ENCODE peak calls at places on chromosomes 1 and 21, in eight cellular contexts. F is heart left ventricle; Y is CD4-positive, alpha-beta memory T cell; L is fibroblast of lung; G is A673; N is mesendoderm; W is esophagus muscularis mucosa; E is WERI-Rb-1. V is an unnamed sample.

GRCh38 chr1:2145946-2146835 is 48.4 kb downstream of the FAAP20 start:
- DNase-seq in E (no peak), W (no peak), L (no peak), Y (peak), F (peak), N (no peak), G (no peak), V (no peak)

GRCh38 chr1:14369526-14370213 is 228.8 kb upstream of the KAZN start:
- DNase-seq in E (no peak), W (no peak), N (no peak), G (no peak), F (no peak), Y (no peak), L (no peak), V (no peak)

GRCh38 chr1:66641851-66642473 is 108.0 kb downstream of the SGIP1 start:
- DNase-seq in E (no peak), N (peak), L (no peak), G (no peak), F (no peak), Y (no peak), W (no peak), V (no peak)

GRCh38 chr1:159077657-159077961 is 1.0 kb upstream of the AIM2 start:
- DNase-seq in L (no peak), Y (no peak), N (no peak), E (no peak), G (no peak), W (no peak), F (no peak), V (no peak)

GRCh38 chr1:202856034-202856433 is 32.9 kb downstream of the RABIF start:
- DNase-seq in G (no peak), E (no peak), L (no peak), F (no peak), N (no peak), W (no peak), Y (no peak), V (no peak)

GRCh38 chr1:91582431-91582921 is 81.8 kb downstream of the CDC7 start:
- DNase-seq in F (no peak), E (no peak), Y (no peak), G (no peak), W (peak), L (peak), N (no peak), V (no peak)

GRCh38 chr21:31557421-31557955 is 102.0 kb upstream of the SOD1 start:
- DNase-seq in W (no peak), L (no peak), E (peak), F (no peak), Y (peak), N (peak), G (no peak), V (no peak)

GRCh38 chr1:214846971-214847810 is 235.3 kb upstream of the KCNK2 start:
- DNase-seq in E (no peak), G (no peak), F (no peak), N (no peak), Y (no peak), W (no peak), L (no peak), V (no peak)

GRCh38 chr1:112743174-112744018 is 28.3 kb upstream of the PPM1J start:
- DNase-seq in N (peak), F (no peak), E (no peak), G (no peak), W (no peak), L (no peak), Y (no peak), V (no peak)

GRCh38 chr1:238675241-238675640 is 711.1 kb upstream of the CHRM3 start:
- DNase-seq in E (no peak), G (peak), W (no peak), L (no peak), F (no peak), N (no peak), Y (no peak), V (no peak)

GRCh38 chr1:185813401-185813979 is 79.3 kb downstream of the HMCN1 start:
- DNase-seq in G (peak), E (no peak), N (peak), W (no peak), L (peak), F (no peak), Y (peak), V (no peak)

GRCh38 chr1:39500862-39501389 is 9.5 kb downstream of the BMP8A start:
- DNase-seq in F (no peak), E (no peak), G (no peak), W (no peak), N (no peak), Y (no peak), L (no peak), V (no peak)

GRCh38 chr1:202186327-202186726 is 7.3 kb upstream of the LGR6 start:
- DNase-seq in E (no peak), Y (no peak), L (no peak), G (no peak), F (peak), N (no peak), W (no peak), V (no peak)

GRCh38 chr1:200034821-200035396 is 7.4 kb downstream of the NR5A2 start:
- DNase-seq in L (peak), N (peak), Y (no peak), W (no peak), G (peak), F (no peak), E (no peak), V (no peak)

GRCh38 chr1:20588634-20589225 is at the start of gene CDA:
- DNase-seq in E (no peak), Y (no peak), L (no peak), W (no peak), G (no peak), F (peak), N (peak), V (peak)

GRCh38 chr1:172637522-172637921 is 21.4 kb upstream of the FASLG start:
- DNase-seq in L (peak), E (no peak), N (peak), Y (no peak), W (no peak), G (peak), F (no peak), V (no peak)

GRCh38 chr1:86872086-86872485 is 41.8 kb downstream of the SELENOF start:
- DNase-seq in F (no peak), W (no peak), E (no peak), L (peak), G (no peak), Y (no peak), N (no peak), V (no peak)

GRCh38 chr1:154956557-154956956 is 658 bp upstream of the PBXIP1 start:
- DNase-seq in W (no peak), Y (no peak), F (peak), N (peak), G (no peak), E (peak), L (no peak), V (no peak)

GRCh38 chr1:5933676-5934057 is 58.6 kb downstream of the NPHP4 start:
- DNase-seq in F (no peak), N (no peak), G (peak), W (no peak), Y (no peak), E (no peak), L (peak), V (no peak)

GRCh38 chr1:27161594-27161993 is 6.7 kb upstream of the SLC9A1 start:
- DNase-seq in L (no peak), N (no peak), F (no peak), G (no peak), E (no peak), W (no peak), Y (peak), V (no peak)

GRCh38 chr1:86503477-86504129 is 34.9 kb downstream of the CLCA1 start:
- DNase-seq in Y (no peak), W (no peak), N (peak), F (peak), E (peak), G (no peak), L (peak), V (peak)

GRCh38 chr1:27332536-27333281 is 9.1 kb upstream of the SYTL1 start:
- DNase-seq in E (peak), N (peak), G (peak), L (peak), F (peak), W (no peak), Y (peak), V (no peak)

GRCh38 chr1:103416681-103417318 is 108.7 kb upstream of the RNPC3 start:
- DNase-seq in Y (no peak), L (peak), F (no peak), N (no peak), G (no peak), E (no peak), W (no peak), V (no peak)

GRCh38 chr1:241957692-241958494 is at the start of gene BECN2:
- DNase-seq in W (no peak), G (no peak), L (no peak), F (no peak), Y (no peak), N (no peak), E (no peak), V (no peak)

GRCh38 chr1:58818075-58818474 is 34.2 kb upstream of the JUN start:
- DNase-seq in G (peak), N (no peak), E (no peak), Y (no peak), L (peak), F (no peak), W (no peak), V (no peak)

GRCh38 chr1:228077565-228078330 is 4.8 kb upstream of the ARF1 start:
- DNase-seq in G (no peak), E (no peak), F (no peak), W (no peak), N (no peak), L (no peak), Y (no peak), V (no peak)

GRCh38 chr1:212432163-212432705 is 486 bp upstream of the NENF start:
- DNase-seq in Y (no peak), G (no peak), E (no peak), F (no peak), N (no peak), W (no peak), L (no peak), V (no peak)

GRCh38 chr1:212431656-212432055 is 1.1 kb upstream of the NENF start:
- DNase-seq in F (no peak), Y (no peak), E (no peak), G (no peak), W (no peak), N (no peak), L (no peak), V (no peak)

GRCh38 chr1:212432706-212433576 is at the start of gene NENF:
- DNase-seq in F (peak), N (peak), Y (peak), L (peak), W (no peak), E (peak), G (peak), V (peak)

GRCh38 chr1:212430416-212430815 is 2.3 kb upstream of the NENF start:
- DNase-seq in F (no peak), L (peak), G (no peak), W (no peak), E (no peak), Y (no peak), N (no peak), V (no peak)

DNA sequence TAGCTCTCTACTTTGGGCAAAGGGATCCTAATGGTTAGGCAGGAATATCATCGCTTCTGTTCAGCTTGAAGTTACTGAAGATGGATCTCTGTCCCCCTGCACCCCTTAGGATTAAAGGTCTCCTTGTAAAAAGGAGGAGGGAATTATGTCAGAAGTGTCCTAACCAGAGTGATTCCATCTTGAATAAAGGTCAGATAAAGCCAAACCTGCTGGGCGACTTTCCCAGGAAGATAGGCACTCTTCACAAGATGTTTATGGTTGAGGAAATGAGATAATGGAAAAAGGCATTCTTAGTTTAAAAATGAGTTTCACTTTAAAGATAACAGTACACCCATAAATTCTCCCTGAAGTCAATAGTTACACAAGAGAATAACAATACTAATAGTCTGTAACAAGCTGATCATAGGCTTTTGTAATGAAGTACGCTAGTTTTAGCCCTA is 1.7 kb upstream of the NENF start:
- DNase-seq in Y (no peak), G (no peak), W (no peak), F (no peak), N (peak), E (no peak), L (no peak), V (no peak)
- H3K27ac ChIP-seq in Y (no peak), G (no peak), W (no peak), F (no peak), N (no peak), E (no peak), L (no peak), V (no peak)

GRCh38 chr1:110631836-110632620 is 25.9 kb upstream of the KCNA2 start:
- DNase-seq in G (no peak), N (no peak), L (no peak), Y (no peak), W (peak), E (no peak), F (no peak), V (no peak)

GRCh38 chr1:110635434-110635833 is 29.3 kb upstream of the KCNA2 start:
- DNase-seq in F (no peak), W (no peak), G (no peak), N (no peak), E (no peak), L (no peak), Y (no peak), V (no peak)

GRCh38 chr1:110633646-110634030 is 27.5 kb upstream of the KCNA2 start:
- DNase-seq in F (no peak), N (no peak), W (peak), E (no peak), Y (no peak), L (no peak), G (no peak), V (no peak)

GRCh38 chr1:110634455-110635281 is 28.5 kb upstream of the KCNA2 start:
- DNase-seq in E (no peak), W (peak), L (peak), F (peak), Y (peak), G (peak), N (no peak), V (peak)

GRCh38 chr1:110634086-110634454 is 27.9 kb upstream of the KCNA2 start:
- DNase-seq in Y (no peak), L (no peak), F (no peak), N (no peak), E (no peak), W (no peak), G (no peak), V (no peak)
- H3K4me3 ChIP-seq in Y (peak), L (no peak), F (no peak), N (no peak), E (no peak), W (no peak), G (no peak), V (no peak)

GRCh38 chr1:206924549-206925115 is 2.9 kb upstream of the FCMR start:
- DNase-seq in Y (no peak), F (no peak), N (no peak), W (no peak), E (no peak), G (no peak), L (no peak), V (no peak)
- H3K27ac ChIP-seq in Y (peak), F (no peak), N (no peak), W (no peak), E (no peak), G (no peak), L (no peak), V (no peak)

GRCh38 chr1:33348194-33348593 is 27.3 kb upstream of the A3GALT2 start:
- DNase-seq in L (peak), G (no peak), W (no peak), E (no peak), Y (no peak), F (no peak), N (peak), V (no peak)

GRCh38 chr1:33349081-33349759 is 28.3 kb upstream of the A3GALT2 start:
- DNase-seq in F (peak), N (no peak), Y (peak), L (peak), W (no peak), G (peak), E (peak), V (peak)

GRCh38 chr1:33347650-33347992 is 26.7 kb upstream of the A3GALT2 start:
- DNase-seq in Y (no peak), E (no peak), W (no peak), F (no peak), L (peak), N (no peak), G (no peak), V (peak)

GRCh38 chr1:33348676-33349080 is 27.8 kb upstream of the A3GALT2 start:
- DNase-seq in Y (peak), L (peak), N (no peak), G (no peak), W (no peak), F (no peak), E (no peak), V (no peak)

DNA sequence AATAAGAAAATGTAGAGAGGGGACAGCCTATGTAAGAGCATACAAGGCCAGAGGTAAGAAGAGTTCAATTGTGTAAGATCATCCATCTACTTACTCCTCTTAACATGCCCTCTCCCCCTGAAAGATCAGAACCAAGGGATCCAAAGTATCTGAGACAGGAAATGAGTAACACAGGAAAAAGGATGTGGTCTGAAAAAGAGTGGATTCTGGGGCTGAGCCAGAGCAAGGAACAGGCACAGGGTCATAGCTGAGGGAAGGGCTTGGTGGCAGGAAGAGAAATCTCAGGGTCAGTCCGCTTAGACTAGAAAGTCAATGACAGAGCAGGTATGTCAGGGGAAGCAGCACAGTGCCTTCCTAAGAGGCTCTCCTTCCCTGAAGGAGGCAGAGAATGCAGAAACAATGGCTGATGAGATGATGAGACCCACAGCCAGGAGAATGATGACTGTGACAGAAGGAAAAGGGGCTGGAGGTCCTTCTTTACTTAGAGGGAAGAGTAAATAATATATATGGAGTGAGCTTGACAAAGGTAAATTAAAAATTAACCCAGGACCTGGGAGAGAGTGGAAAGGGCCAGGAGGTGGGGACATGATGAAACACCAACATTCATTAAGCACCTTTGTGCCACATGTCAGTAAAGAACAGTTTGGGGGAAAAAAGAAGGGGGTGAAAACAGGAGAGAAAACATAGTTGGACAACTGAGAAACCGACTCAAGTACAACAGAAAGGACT is 26.2 kb upstream of the A3GALT2 start:
- DNase-seq in F (no peak), N (peak), W (no peak), E (no peak), L (peak), Y (no peak), G (peak), V (no peak)
- H3K4me3 ChIP-seq in F (peak), N (no peak), W (peak), E (peak), L (peak), Y (no peak), G (peak), V (no peak)

V was measured in left lung.